ENCODE peak calls at places on chromosome 1, in four cellular contexts. One of them, this sample, is unnamed.

GRCh38 chr1:14320518-14320917 is 278.0 kb upstream of the KAZN start:
- DNase-seq in IMR-90: peak; percentile 23
- DNase-seq in mesendoderm: no peak
- DNase-seq in H1: no peak
- DNase-seq in this sample: no peak

GRCh38 chr1:99587008-99587407 is 58.9 kb upstream of the PALMD start:
- DNase-seq in H1: no peak
- DNase-seq in mesendoderm: peak; percentile 72
- DNase-seq in IMR-90: no peak
- DNase-seq in this sample: no peak

GRCh38 chr1:16248603-16249534 is 11.9 kb upstream of the CPLANE2 start:
- DNase-seq in IMR-90: peak; percentile 87
- DNase-seq in H1: no peak
- DNase-seq in mesendoderm: no peak
- DNase-seq in this sample: no peak

GRCh38 chr1:41752514-41753170 is 166.1 kb downstream of the HIVEP3 start:
- DNase-seq in H1: no peak
- DNase-seq in mesendoderm: no peak
- DNase-seq in IMR-90: no peak
- DNase-seq in this sample: no peak

GRCh38 chr1:201826830-201827229 is 2.1 kb upstream of the IPO9 start:
- DNase-seq in H1: no peak
- DNase-seq in IMR-90: peak; percentile 24
- DNase-seq in mesendoderm: peak; percentile 28
- DNase-seq in this sample: peak; percentile 42

GRCh38 chr1:117586337-117586736 is 19.5 kb upstream of the TENT5C start:
- DNase-seq in IMR-90: no peak
- DNase-seq in mesendoderm: no peak
- DNase-seq in H1: no peak
- DNase-seq in this sample: no peak

GRCh38 chr1:222068937-222069336 is 327.0 kb upstream of the DUSP10 start:
- DNase-seq in H1: no peak
- DNase-seq in mesendoderm: no peak
- DNase-seq in IMR-90: no peak
- DNase-seq in this sample: no peak

GRCh38 chr1:43671193-43671592 is 21.2 kb downstream of the KDM4A start:
- DNase-seq in IMR-90: no peak
- DNase-seq in H1: no peak
- DNase-seq in mesendoderm: no peak
- DNase-seq in this sample: no peak

GRCh38 chr1:222163895-222164294 is 384.0 kb downstream of the HHIPL2 start:
- DNase-seq in IMR-90: no peak
- DNase-seq in H1: no peak
- DNase-seq in mesendoderm: no peak
- DNase-seq in this sample: no peak

GRCh38 chr1:91550961-91551360 is 50.3 kb downstream of the CDC7 start:
- DNase-seq in H1: no peak
- DNase-seq in IMR-90: no peak
- DNase-seq in mesendoderm: no peak
- DNase-seq in this sample: no peak

GRCh38 chr1:113913312-113913668 is 8.2 kb downstream of the DCLRE1B start:
- DNase-seq in H1: no peak
- DNase-seq in IMR-90: no peak
- DNase-seq in mesendoderm: no peak
- DNase-seq in this sample: no peak

GRCh38 chr1:40341509-40342380 is 24.7 kb upstream of the COL9A2 start:
- DNase-seq in mesendoderm: no peak
- DNase-seq in IMR-90: no peak
- DNase-seq in H1: no peak
- DNase-seq in this sample: no peak

GRCh38 chr1:232501174-232501573 is 128.8 kb downstream of the SIPA1L2 start:
- DNase-seq in IMR-90: no peak
- DNase-seq in H1: no peak
- DNase-seq in mesendoderm: no peak
- DNase-seq in this sample: no peak

GRCh38 chr1:7526196-7526866 is 244.8 kb upstream of the VAMP3 start:
- DNase-seq in IMR-90: no peak
- DNase-seq in H1: no peak
- DNase-seq in mesendoderm: no peak
- DNase-seq in this sample: no peak

GRCh38 chr1:7526867-7527732 is 244.0 kb upstream of the VAMP3 start:
- DNase-seq in mesendoderm: no peak
- DNase-seq in IMR-90: peak; percentile 84
- DNase-seq in H1: no peak
- DNase-seq in this sample: no peak

GRCh38 chr1:7528386-7529031 is 242.6 kb upstream of the VAMP3 start:
- DNase-seq in mesendoderm: no peak
- DNase-seq in IMR-90: peak; percentile 36
- DNase-seq in H1: no peak
- DNase-seq in this sample: no peak

GRCh38 chr1:7525664-7526063 is 245.4 kb upstream of the VAMP3 start:
- DNase-seq in H1: no peak
- DNase-seq in mesendoderm: no peak
- DNase-seq in IMR-90: no peak
- DNase-seq in this sample: no peak

GRCh38 chr1:7527733-7528045 is 243.4 kb upstream of the VAMP3 start:
- DNase-seq in mesendoderm: no peak
- DNase-seq in H1: no peak
- DNase-seq in IMR-90: no peak
- DNase-seq in this sample: no peak
- H4K5ac ChIP-seq in mesendoderm: no peak overlapping the region
- H4K5ac ChIP-seq in H1: no peak overlapping the region
- H4K5ac ChIP-seq in IMR-90: no peak overlapping the region
- H4K5ac ChIP-seq in this sample: no peak overlapping the region

GRCh38 chr1:228464487-228464983 is 22.6 kb upstream of the RNF187 start:
- DNase-seq in mesendoderm: peak; percentile 93
- DNase-seq in H1: peak; percentile 84
- DNase-seq in IMR-90: peak; percentile 81
- DNase-seq in this sample: peak; percentile 94
- H3K27me3 ChIP-seq in mesendoderm: peaks cover 12% of the 10 kb centered on the region
- H3K27me3 ChIP-seq in H1: peaks cover 28% of the 10 kb centered on the region
- H3K27me3 ChIP-seq in IMR-90: peaks cover 26% of the 10 kb centered on the region
- H3K27me3 ChIP-seq in this sample: peaks cover 25% of the 10 kb centered on the region

GRCh38 chr1:47948126-47948525 is 49.1 kb downstream of the TRABD2B start:
- DNase-seq in IMR-90: no peak
- DNase-seq in mesendoderm: peak; percentile 79
- DNase-seq in H1: no peak
- DNase-seq in this sample: peak; percentile 60
- H4K5ac ChIP-seq in IMR-90: no peak overlapping the region
- H4K5ac ChIP-seq in mesendoderm: no peak overlapping the region
- H4K5ac ChIP-seq in H1: no peak overlapping the region
- H4K5ac ChIP-seq in this sample: no peak overlapping the region

GRCh38 chr1:932178-932520 is 8.4 kb downstream of the SAMD11 start:
- DNase-seq in IMR-90: no peak
- DNase-seq in H1: no peak
- DNase-seq in mesendoderm: no peak
- DNase-seq in this sample: no peak

GRCh38 chr1:931380-932177 is 7.9 kb downstream of the SAMD11 start:
- DNase-seq in IMR-90: no peak
- DNase-seq in mesendoderm: no peak
- DNase-seq in H1: no peak
- DNase-seq in this sample: no peak

GRCh38 chr1:929712-930632 is 6.2 kb downstream of the SAMD11 start:
- DNase-seq in mesendoderm: no peak
- DNase-seq in H1: no peak
- DNase-seq in IMR-90: no peak
- DNase-seq in this sample: no peak

GRCh38 chr1:928825-929661 is 5.3 kb downstream of the SAMD11 start:
- DNase-seq in H1: no peak
- DNase-seq in IMR-90: no peak
- DNase-seq in mesendoderm: no peak
- DNase-seq in this sample: no peak

GRCh38 chr1:930633-931138 is 7.0 kb downstream of the SAMD11 start:
- DNase-seq in IMR-90: no peak
- DNase-seq in H1: no peak
- DNase-seq in mesendoderm: no peak
- DNase-seq in this sample: no peak
- H3K27me3 ChIP-seq in IMR-90: no peaks in the 10 kb centered on the region
- H3K27me3 ChIP-seq in H1: peaks cover 90% of the 10 kb centered on the region
- H3K27me3 ChIP-seq in mesendoderm: peaks cover 6% of the 10 kb centered on the region
- H3K27me3 ChIP-seq in this sample: peaks cover 73% of the 10 kb centered on the region

GRCh38 chr1:118767971-118768370 is 220.2 kb downstream of the TBX15 start:
- DNase-seq in mesendoderm: no peak
- DNase-seq in H1: no peak
- DNase-seq in IMR-90: no peak
- DNase-seq in this sample: no peak
- H4K5ac ChIP-seq in mesendoderm: no peak overlapping the region
- H4K5ac ChIP-seq in H1: no peak overlapping the region
- H4K5ac ChIP-seq in IMR-90: no peak overlapping the region
- H4K5ac ChIP-seq in this sample: no peak overlapping the region

GRCh38 chr1:160956966-160957365 is 2.4 kb upstream of the ITLN2 start:
- DNase-seq in IMR-90: no peak
- DNase-seq in H1: no peak
- DNase-seq in mesendoderm: no peak
- DNase-seq in this sample: no peak
- H3K27me3 ChIP-seq in IMR-90: peaks cover 7% of the 10 kb centered on the region
- H3K27me3 ChIP-seq in H1: no peaks in the 10 kb centered on the region
- H3K27me3 ChIP-seq in mesendoderm: no peaks in the 10 kb centered on the region
- H3K27me3 ChIP-seq in this sample: no peaks in the 10 kb centered on the region